ENCODE peak calls at places on chromosome 16, in ten cellular contexts. One of them, this sample, is unnamed.

GRCh38 chr16:49640606-49641005 is 215.3 kb downstream of the ZNF423 start:
- DNase-seq in head of caudate nucleus: no peak
- DNase-seq in kidney: no peak
- DNase-seq in heart left ventricle: peak
- DNase-seq in breast epithelium: no peak
- DNase-seq in progenitor cell of endocrine pancreas: no peak
- DNase-seq in HEK293T: no peak
- DNase-seq in ovary: no peak
- DNase-seq in iris pigment epithelial cell: peak
- DNase-seq in PC-3: no peak
- DNase-seq in this sample: no peak

GRCh38 chr16:8854298-8854948 is 14.4 kb downstream of the CARHSP1 start:
- DNase-seq in breast epithelium: no peak
- DNase-seq in HEK293T: no peak
- DNase-seq in heart left ventricle: no peak
- DNase-seq in PC-3: no peak
- DNase-seq in iris pigment epithelial cell: no peak
- DNase-seq in ovary: no peak
- DNase-seq in progenitor cell of endocrine pancreas: no peak
- DNase-seq in kidney: peak
- DNase-seq in head of caudate nucleus: no peak
- DNase-seq in this sample: no peak

GRCh38 chr16:832652-833336 is 32.3 kb upstream of the GNG13 start:
- DNase-seq in breast epithelium: no peak
- DNase-seq in head of caudate nucleus: no peak
- DNase-seq in HEK293T: no peak
- DNase-seq in progenitor cell of endocrine pancreas: no peak
- DNase-seq in kidney: peak
- DNase-seq in iris pigment epithelial cell: no peak
- DNase-seq in heart left ventricle: no peak
- DNase-seq in PC-3: no peak
- DNase-seq in ovary: no peak
- DNase-seq in this sample: no peak

GRCh38 chr16:84502075-84502474 is 2.4 kb downstream of the MEAK7 start:
- DNase-seq in ovary: no peak
- DNase-seq in heart left ventricle: peak
- DNase-seq in PC-3: peak
- DNase-seq in HEK293T: no peak
- DNase-seq in kidney: peak
- DNase-seq in head of caudate nucleus: no peak
- DNase-seq in breast epithelium: peak
- DNase-seq in iris pigment epithelial cell: no peak
- DNase-seq in progenitor cell of endocrine pancreas: no peak
- DNase-seq in this sample: no peak

GRCh38 chr16:70151391-70151790 is 22.2 kb upstream of the CLEC18C start:
- DNase-seq in kidney: no peak
- DNase-seq in progenitor cell of endocrine pancreas: no peak
- DNase-seq in head of caudate nucleus: no peak
- DNase-seq in breast epithelium: no peak
- DNase-seq in ovary: no peak
- DNase-seq in PC-3: no peak
- DNase-seq in HEK293T: no peak
- DNase-seq in iris pigment epithelial cell: no peak
- DNase-seq in heart left ventricle: no peak
- DNase-seq in this sample: peak

GRCh38 chr16:70774261-70774660 is 26.7 kb downstream of the VAC14 start:
- DNase-seq in head of caudate nucleus: no peak
- DNase-seq in iris pigment epithelial cell: no peak
- DNase-seq in PC-3: no peak
- DNase-seq in breast epithelium: no peak
- DNase-seq in heart left ventricle: no peak
- DNase-seq in ovary: no peak
- DNase-seq in progenitor cell of endocrine pancreas: no peak
- DNase-seq in kidney: peak
- DNase-seq in HEK293T: no peak
- DNase-seq in this sample: no peak

GRCh38 chr16:74700206-74701040 is at the start of gene MLKL:
- DNase-seq in breast epithelium: no peak
- DNase-seq in progenitor cell of endocrine pancreas: no peak
- DNase-seq in iris pigment epithelial cell: peak
- DNase-seq in kidney: peak
- DNase-seq in heart left ventricle: peak
- DNase-seq in PC-3: peak
- DNase-seq in HEK293T: no peak
- DNase-seq in ovary: peak
- DNase-seq in head of caudate nucleus: no peak
- DNase-seq in this sample: peak

GRCh38 chr16:67105251-67105650 is 4.5 kb upstream of the PHAF1 start:
- DNase-seq in heart left ventricle: no peak
- DNase-seq in head of caudate nucleus: no peak
- DNase-seq in breast epithelium: no peak
- DNase-seq in HEK293T: no peak
- DNase-seq in progenitor cell of endocrine pancreas: no peak
- DNase-seq in iris pigment epithelial cell: no peak
- DNase-seq in PC-3: no peak
- DNase-seq in ovary: no peak
- DNase-seq in kidney: no peak
- DNase-seq in this sample: no peak

GRCh38 chr16:24972608-24973220 is 42.5 kb downstream of the ARHGAP17 start:
- DNase-seq in breast epithelium: no peak
- DNase-seq in heart left ventricle: no peak
- DNase-seq in progenitor cell of endocrine pancreas: no peak
- DNase-seq in kidney: no peak
- DNase-seq in ovary: no peak
- DNase-seq in HEK293T: no peak
- DNase-seq in PC-3: no peak
- DNase-seq in iris pigment epithelial cell: no peak
- DNase-seq in head of caudate nucleus: no peak
- DNase-seq in this sample: no peak

GRCh38 chr16:78878570-78878969 is 722.0 kb downstream of the MAF start:
- DNase-seq in ovary: no peak
- DNase-seq in iris pigment epithelial cell: no peak
- DNase-seq in heart left ventricle: no peak
- DNase-seq in breast epithelium: no peak
- DNase-seq in PC-3: no peak
- DNase-seq in head of caudate nucleus: no peak
- DNase-seq in progenitor cell of endocrine pancreas: no peak
- DNase-seq in kidney: no peak
- DNase-seq in HEK293T: no peak
- DNase-seq in this sample: no peak

GRCh38 chr16:11414815-11415775 is 69.8 kb downstream of the RMI2 start:
- DNase-seq in breast epithelium: no peak
- DNase-seq in iris pigment epithelial cell: no peak
- DNase-seq in kidney: no peak
- DNase-seq in progenitor cell of endocrine pancreas: no peak
- DNase-seq in head of caudate nucleus: no peak
- DNase-seq in HEK293T: no peak
- DNase-seq in heart left ventricle: no peak
- DNase-seq in ovary: no peak
- DNase-seq in PC-3: no peak
- DNase-seq in this sample: no peak

GRCh38 chr16:11257131-11257938 is 1.3 kb upstream of the SOCS1 start:
- DNase-seq in kidney: peak
- DNase-seq in breast epithelium: peak
- DNase-seq in iris pigment epithelial cell: peak
- DNase-seq in progenitor cell of endocrine pancreas: peak
- DNase-seq in heart left ventricle: peak
- DNase-seq in ovary: peak
- DNase-seq in head of caudate nucleus: peak
- DNase-seq in HEK293T: peak
- DNase-seq in PC-3: peak
- DNase-seq in this sample: no peak

GRCh38 chr16:24692854-24693253 is 36.6 kb upstream of the TNRC6A start:
- DNase-seq in PC-3: no peak
- DNase-seq in kidney: no peak
- DNase-seq in breast epithelium: no peak
- DNase-seq in HEK293T: no peak
- DNase-seq in head of caudate nucleus: no peak
- DNase-seq in heart left ventricle: no peak
- DNase-seq in progenitor cell of endocrine pancreas: no peak
- DNase-seq in ovary: no peak
- DNase-seq in iris pigment epithelial cell: no peak
- DNase-seq in this sample: no peak

GRCh38 chr16:15777533-15778203 is 79.2 kb downstream of the MYH11 start:
- DNase-seq in breast epithelium: no peak
- DNase-seq in HEK293T: peak
- DNase-seq in ovary: no peak
- DNase-seq in PC-3: peak
- DNase-seq in heart left ventricle: no peak
- DNase-seq in iris pigment epithelial cell: peak
- DNase-seq in head of caudate nucleus: no peak
- DNase-seq in kidney: peak
- DNase-seq in progenitor cell of endocrine pancreas: peak
- DNase-seq in this sample: no peak

GRCh38 chr16:63876096-63876495 is 1245.8 kb downstream of the CDH11 start:
- DNase-seq in ovary: no peak
- DNase-seq in PC-3: no peak
- DNase-seq in HEK293T: no peak
- DNase-seq in kidney: no peak
- DNase-seq in breast epithelium: no peak
- DNase-seq in iris pigment epithelial cell: no peak
- DNase-seq in heart left ventricle: no peak
- DNase-seq in head of caudate nucleus: no peak
- DNase-seq in progenitor cell of endocrine pancreas: no peak
- DNase-seq in this sample: no peak

GRCh38 chr16:81718637-81719036 is 60.5 kb upstream of the PLCG2 start:
- DNase-seq in heart left ventricle: no peak
- DNase-seq in breast epithelium: no peak
- DNase-seq in progenitor cell of endocrine pancreas: no peak
- DNase-seq in head of caudate nucleus: no peak
- DNase-seq in kidney: no peak
- DNase-seq in ovary: no peak
- DNase-seq in PC-3: no peak
- DNase-seq in HEK293T: no peak
- DNase-seq in iris pigment epithelial cell: no peak
- DNase-seq in this sample: no peak

GRCh38 chr16:51164167-51164566 is 13.1 kb upstream of the SALL1 start:
- DNase-seq in HEK293T: no peak
- DNase-seq in head of caudate nucleus: no peak
- DNase-seq in kidney: no peak
- DNase-seq in ovary: no peak
- DNase-seq in heart left ventricle: no peak
- DNase-seq in iris pigment epithelial cell: no peak
- DNase-seq in PC-3: no peak
- DNase-seq in progenitor cell of endocrine pancreas: no peak
- DNase-seq in breast epithelium: no peak
- DNase-seq in this sample: no peak

GRCh38 chr16:9275386-9275785 is 183.9 kb downstream of the HAPSTR1 start:
- DNase-seq in progenitor cell of endocrine pancreas: no peak
- DNase-seq in HEK293T: no peak
- DNase-seq in heart left ventricle: no peak
- DNase-seq in iris pigment epithelial cell: no peak
- DNase-seq in kidney: no peak
- DNase-seq in ovary: no peak
- DNase-seq in head of caudate nucleus: no peak
- DNase-seq in PC-3: peak
- DNase-seq in breast epithelium: no peak
- DNase-seq in this sample: no peak

GRCh38 chr16:22785552-22785951 is 28.4 kb upstream of the HS3ST2 start:
- DNase-seq in heart left ventricle: no peak
- DNase-seq in PC-3: no peak
- DNase-seq in HEK293T: no peak
- DNase-seq in iris pigment epithelial cell: no peak
- DNase-seq in ovary: no peak
- DNase-seq in progenitor cell of endocrine pancreas: no peak
- DNase-seq in breast epithelium: no peak
- DNase-seq in head of caudate nucleus: no peak
- DNase-seq in kidney: no peak
- DNase-seq in this sample: no peak

GRCh38 chr16:10776280-10776679 is 32.6 kb downstream of the NUBP1 start:
- DNase-seq in breast epithelium: no peak
- DNase-seq in kidney: no peak
- DNase-seq in heart left ventricle: no peak
- DNase-seq in HEK293T: no peak
- DNase-seq in iris pigment epithelial cell: no peak
- DNase-seq in progenitor cell of endocrine pancreas: no peak
- DNase-seq in PC-3: no peak
- DNase-seq in ovary: no peak
- DNase-seq in head of caudate nucleus: no peak
- DNase-seq in this sample: no peak

GRCh38 chr16:3180445-3180878 is 7.5 kb upstream of the OR1F1 start:
- DNase-seq in ovary: no peak
- DNase-seq in breast epithelium: no peak
- DNase-seq in HEK293T: no peak
- DNase-seq in head of caudate nucleus: no peak
- DNase-seq in PC-3: no peak
- DNase-seq in kidney: no peak
- DNase-seq in iris pigment epithelial cell: peak
- DNase-seq in heart left ventricle: no peak
- DNase-seq in progenitor cell of endocrine pancreas: no peak
- DNase-seq in this sample: no peak

GRCh38 chr16:86307518-86307903 is 202.8 kb upstream of the FOXF1 start:
- DNase-seq in ovary: no peak
- DNase-seq in head of caudate nucleus: no peak
- DNase-seq in PC-3: peak
- DNase-seq in progenitor cell of endocrine pancreas: no peak
- DNase-seq in heart left ventricle: no peak
- DNase-seq in HEK293T: no peak
- DNase-seq in iris pigment epithelial cell: peak
- DNase-seq in kidney: no peak
- DNase-seq in breast epithelium: no peak
- DNase-seq in this sample: no peak

GRCh38 chr16:58243528-58244004 is 45.7 kb upstream of the CSNK2A2 start:
- DNase-seq in heart left ventricle: no peak
- DNase-seq in head of caudate nucleus: no peak
- DNase-seq in PC-3: peak
- DNase-seq in ovary: no peak
- DNase-seq in HEK293T: no peak
- DNase-seq in progenitor cell of endocrine pancreas: no peak
- DNase-seq in kidney: no peak
- DNase-seq in iris pigment epithelial cell: no peak
- DNase-seq in breast epithelium: peak
- DNase-seq in this sample: peak

GRCh38 chr16:69338557-69339288 is 641 bp downstream of the COG8 start:
- DNase-seq in heart left ventricle: no peak
- DNase-seq in iris pigment epithelial cell: no peak
- DNase-seq in PC-3: no peak
- DNase-seq in HEK293T: no peak
- DNase-seq in kidney: peak
- DNase-seq in ovary: no peak
- DNase-seq in head of caudate nucleus: no peak
- DNase-seq in breast epithelium: no peak
- DNase-seq in progenitor cell of endocrine pancreas: no peak
- DNase-seq in this sample: no peak

GRCh38 chr16:3003582-3004270 is 9.0 kb upstream of the CLDN9 start:
- DNase-seq in progenitor cell of endocrine pancreas: peak
- DNase-seq in HEK293T: peak
- DNase-seq in iris pigment epithelial cell: peak
- DNase-seq in PC-3: peak
- DNase-seq in breast epithelium: peak
- DNase-seq in ovary: peak
- DNase-seq in kidney: peak
- DNase-seq in head of caudate nucleus: peak
- DNase-seq in heart left ventricle: peak
- DNase-seq in this sample: peak

GRCh38 chr16:69906838-69907301 is 44.3 kb upstream of the CLEC18A start:
- DNase-seq in HEK293T: no peak
- DNase-seq in progenitor cell of endocrine pancreas: no peak
- DNase-seq in heart left ventricle: no peak
- DNase-seq in iris pigment epithelial cell: peak
- DNase-seq in PC-3: no peak
- DNase-seq in head of caudate nucleus: no peak
- DNase-seq in breast epithelium: no peak
- DNase-seq in kidney: no peak
- DNase-seq in ovary: no peak
- DNase-seq in this sample: no peak

GRCh38 chr16:58025351-58026138 is at the start of gene MMP15:
- DNase-seq in heart left ventricle: peak
- DNase-seq in progenitor cell of endocrine pancreas: peak
- DNase-seq in kidney: peak
- DNase-seq in HEK293T: peak
- DNase-seq in breast epithelium: peak
- DNase-seq in PC-3: peak
- DNase-seq in head of caudate nucleus: peak
- DNase-seq in iris pigment epithelial cell: peak
- DNase-seq in ovary: peak
- DNase-seq in this sample: no peak

GRCh38 chr16:87806608-87807546 is 41.1 kb upstream of the KLHDC4 start:
- DNase-seq in ovary: no peak
- DNase-seq in iris pigment epithelial cell: peak
- DNase-seq in breast epithelium: peak
- DNase-seq in progenitor cell of endocrine pancreas: no peak
- DNase-seq in kidney: no peak
- DNase-seq in heart left ventricle: peak
- DNase-seq in head of caudate nucleus: peak
- DNase-seq in PC-3: peak
- DNase-seq in HEK293T: no peak
- DNase-seq in this sample: no peak

This sample was measured in mesenteric fat pad.